ENCODE peak calls at places on chromosomes 6 and 20, in four cellular contexts. R is psoas muscle, U is left lung, C is cardiac fibroblast. N is an unnamed sample.

GRCh38 chr20:5000263-5001173 is 792 bp downstream of the SLC23A2 start:
- DNase-seq in R (peak), U (peak), C (no peak), N (peak)

GRCh38 chr20:26135325-26136110 is 438.9 kb upstream of the ZNF337 start:
- DNase-seq in R (no peak), U (no peak), C (no peak), N (no peak)

GRCh38 chr20:57459897-57460663 is 64.9 kb downstream of the CTCFL start:
- DNase-seq in R (no peak), U (no peak), C (no peak), N (no peak)

GRCh38 chr6:89057759-89058158 is 22.8 kb upstream of the PNRC1 start:
- DNase-seq in R (no peak), U (no peak), C (no peak), N (no peak)

GRCh38 chr6:121436966-121437756 is 1.7 kb downstream of the GJA1 start:
- DNase-seq in R (peak), U (peak), C (peak), N (peak)

GRCh38 chr20:50366270-50367103 is 143.7 kb upstream of the PTPN1 start:
- DNase-seq in R (no peak), U (no peak), C (peak), N (peak)

GRCh38 chr6:12150812-12151432 is 138.8 kb downstream of the HIVEP1 start:
- DNase-seq in R (no peak), U (peak), C (no peak), N (peak)

GRCh38 chr20:51660741-51661608 is 107.2 kb downstream of the ATP9A start:
- DNase-seq in R (no peak), U (no peak), C (peak), N (peak)

GRCh38 chr6:93644611-93645010 is 225.3 kb upstream of the EPHA7 start:
- DNase-seq in R (no peak), U (no peak), C (peak), N (no peak)

GRCh38 chr20:11738852-11739251 is 178.8 kb upstream of the BTBD3 start:
- DNase-seq in R (no peak), U (no peak), C (no peak), N (peak)

GRCh38 chr6:42105714-42106662 is 36.4 kb downstream of the C6orf132 start:
- DNase-seq in R (peak), U (no peak), C (no peak), N (no peak)

GRCh38 chr20:24148372-24148771 is 159.8 kb upstream of the GGTLC1 start:
- DNase-seq in R (no peak), U (no peak), C (no peak), N (no peak)

GRCh38 chr6:8855411-8855810 is 420.1 kb upstream of the SLC35B3 start:
- DNase-seq in R (no peak), U (no peak), C (no peak), N (no peak)

GRCh38 chr6:158376650-158377081 is 64.4 kb downstream of the TULP4 start:
- DNase-seq in R (peak), U (no peak), C (no peak), N (peak)

DNA sequence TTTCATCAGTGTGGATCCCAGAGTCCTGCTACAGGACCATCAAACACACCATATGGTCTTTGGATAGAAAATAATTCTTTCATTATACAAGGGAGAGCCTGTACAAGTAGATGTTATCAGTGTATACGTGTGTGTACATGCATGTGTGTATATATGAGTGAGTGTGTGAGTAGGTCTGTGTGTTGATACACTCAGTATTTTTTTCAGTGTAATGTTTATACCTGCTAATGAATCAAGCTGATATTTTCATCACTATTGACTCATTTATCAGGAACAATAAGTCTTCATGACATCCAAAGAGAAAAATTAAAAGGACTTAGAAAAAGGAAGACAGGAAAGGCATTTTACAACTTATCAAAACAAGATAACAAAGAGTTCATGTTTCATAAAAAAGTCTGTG is 66.5 kb downstream of the EPM2A start:
- DNase-seq in R (no peak), U (no peak), C (no peak), N (no peak)
- H3K4me3 ChIP-seq in R (no peak), U (no peak), C (no peak), N (no peak)

GRCh38 chr6:43172127-43173007 is 1.3 kb downstream of the SRF start:
- DNase-seq in R (peak), U (peak), C (peak), N (peak)

GRCh38 chr6:43175676-43176422 is 4.8 kb downstream of the SRF start:
- DNase-seq in R (no peak), U (no peak), C (no peak), N (no peak)

GRCh38 chr6:43176423-43176786 is 5.3 kb downstream of the SRF start:
- DNase-seq in R (no peak), U (no peak), C (no peak), N (no peak)

GRCh38 chr6:43173496-43174262 is 2.6 kb downstream of the SRF start:
- DNase-seq in R (no peak), U (no peak), C (no peak), N (peak)

GRCh38 chr6:43174263-43175112 is 3.4 kb downstream of the SRF start:
- DNase-seq in R (peak), U (peak), C (peak), N (peak)
- TF ChIP-seq CTCF in R (peak), U (no peak), C (peak), N (no peak)

GRCh38 chr6:26272171-26272631 is 92.8 kb upstream of the BTN3A2 start:
- DNase-seq in R (peak), U (peak), C (no peak), N (no peak)

GRCh38 chr6:26270903-26271639 is 93.9 kb upstream of the BTN3A2 start:
- DNase-seq in R (peak), U (peak), C (peak), N (peak)

GRCh38 chr6:26271640-26272090 is 93.3 kb upstream of the BTN3A2 start:
- DNase-seq in R (no peak), U (no peak), C (no peak), N (no peak)

GRCh38 chr6:26275663-26276062 is 89.3 kb upstream of the BTN3A2 start:
- DNase-seq in R (no peak), U (no peak), C (no peak), N (no peak)

GRCh38 chr6:26273673-26274595 is 91.1 kb upstream of the BTN3A2 start:
- DNase-seq in R (no peak), U (no peak), C (peak), N (peak)
- H3K4me3 ChIP-seq in R (peak), U (peak), C (peak), N (peak)

GRCh38 chr6:150866147-150867073 is 908 bp downstream of the MTHFD1L start:
- DNase-seq in R (peak), U (peak), C (peak), N (peak)
- TF ChIP-seq CTCF in R (no peak), U (no peak), C (no peak), N (no peak)

DNA sequence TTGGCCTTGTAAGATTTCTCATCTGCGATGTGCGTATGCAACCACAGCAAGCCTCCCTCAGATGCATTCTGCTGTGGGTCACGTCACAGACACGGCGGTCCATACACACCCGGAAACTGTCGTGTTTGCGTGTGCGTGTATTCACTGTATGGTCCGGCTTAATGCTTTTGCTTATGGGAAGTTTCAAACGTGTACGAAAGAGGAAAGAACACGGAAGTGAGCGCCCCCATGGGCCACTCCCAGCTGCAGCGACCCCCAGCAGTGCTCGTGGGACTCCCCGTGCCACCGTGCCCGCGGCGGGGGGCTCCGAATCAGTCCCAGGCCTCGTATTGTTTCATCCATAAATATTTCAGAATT is 10.2 kb downstream of the DLL1 start:
- DNase-seq in R (no peak), U (peak), C (no peak), N (no peak)
- H3K4me3 ChIP-seq in R (peak), U (peak), C (peak), N (peak)

DNA sequence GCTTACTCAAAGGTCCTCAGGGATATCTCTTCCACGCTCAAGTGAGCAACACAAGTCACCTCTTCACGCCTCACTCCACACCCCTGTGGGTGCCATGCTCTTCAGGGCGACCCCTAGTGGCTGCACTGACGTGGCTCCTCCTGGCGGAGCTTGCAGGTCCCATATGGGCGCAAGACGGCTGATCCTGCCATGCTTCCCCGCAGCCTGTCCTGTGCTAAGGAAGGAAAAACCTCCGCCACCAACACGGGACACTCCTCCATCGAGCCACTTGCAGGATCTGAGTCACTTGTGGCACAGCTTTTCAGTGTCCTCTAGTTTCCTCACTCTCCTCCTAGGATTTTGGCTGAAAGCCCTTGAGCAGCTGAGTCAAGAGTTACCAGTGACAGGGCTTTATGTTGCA is 90.7 kb downstream of the KHDC1L start:
- DNase-seq in R (peak), U (peak), C (peak), N (no peak)
- TF ChIP-seq CTCF in R (peak), U (no peak), C (peak), N (no peak)

DNA sequence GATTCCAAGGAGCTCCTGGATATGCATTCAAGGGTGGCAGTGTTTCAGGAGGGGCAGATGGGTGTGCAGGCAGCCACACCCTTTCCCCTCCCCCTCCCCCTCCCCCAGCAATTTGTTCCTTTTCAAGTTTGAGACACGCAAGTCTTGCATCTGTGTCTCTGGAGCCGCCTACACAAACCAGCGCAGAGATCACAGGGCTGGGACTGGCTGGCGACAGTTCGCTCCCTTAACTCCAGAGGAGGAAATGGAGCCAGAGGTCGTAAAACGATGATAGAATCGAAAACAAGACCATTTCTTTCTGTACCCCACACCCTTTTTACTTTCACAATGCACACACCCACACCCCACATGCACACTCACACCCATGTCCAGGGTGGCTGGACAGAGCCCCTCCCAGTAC is 163.1 kb downstream of the LY86 start:
- DNase-seq in R (no peak), U (no peak), C (no peak), N (no peak)
- H3K4me3 ChIP-seq in R (no peak), U (no peak), C (no peak), N (no peak)

N was measured in foreskin fibroblast.